ENCODE peak calls at places on chromosomes 2 and 18, in four cellular contexts. P is K562, B is HepG2, Z is WTC11. K is an unnamed sample.
A peak's percentile ranks its signal among the peaks of the same experiment; 100 is the strongest.

GRCh38 chr2:182650704-182651103 is 65.4 kb upstream of the DNAJC10 start:
- DNase-seq in P (no peak), B (peak; percentile 28), Z (no peak), K (peak; percentile 15)

GRCh38 chr2:56749152-56749752 is 565.5 kb downstream of the CCDC85A start:
- DNase-seq in P (no peak), B (peak; percentile 18), Z (no peak), K (peak; percentile 19)

GRCh38 chr18:2609604-2610003 is 38.2 kb downstream of the NDC80 start:
- DNase-seq in P (no peak), B (no peak), Z (no peak), K (no peak)

GRCh38 chr2:207253946-207254345 is 88.2 kb upstream of the KLF7 start:
- DNase-seq in P (no peak), B (no peak), Z (no peak), K (no peak)

GRCh38 chr2:168490015-168490874 is 34.2 kb downstream of the CERS6 start:
- DNase-seq in P (no peak), B (peak; percentile 70), Z (no peak), K (no peak)

GRCh38 chr2:201938151-201938815 is 95.4 kb upstream of the FZD7 start:
- DNase-seq in P (no peak), B (no peak), Z (no peak), K (no peak)

GRCh38 chr2:28683100-28683706 is 68.4 kb upstream of the PPP1CB start:
- DNase-seq in P (peak; percentile 64), B (peak; percentile 42), Z (no peak), K (peak; percentile 51)

GRCh38 chr2:75389271-75389670 is 171.5 kb downstream of the EVA1A start:
- DNase-seq in P (no peak), B (no peak), Z (no peak), K (no peak)

GRCh38 chr2:27638709-27639108 is 9.9 kb downstream of the GPN1 start:
- DNase-seq in P (no peak), B (no peak), Z (no peak), K (no peak)

GRCh38 chr2:207770602-207771404 is 1.1 kb upstream of the FZD5 start:
- DNase-seq in P (no peak), B (no peak), Z (peak; percentile 54), K (no peak)

DNA sequence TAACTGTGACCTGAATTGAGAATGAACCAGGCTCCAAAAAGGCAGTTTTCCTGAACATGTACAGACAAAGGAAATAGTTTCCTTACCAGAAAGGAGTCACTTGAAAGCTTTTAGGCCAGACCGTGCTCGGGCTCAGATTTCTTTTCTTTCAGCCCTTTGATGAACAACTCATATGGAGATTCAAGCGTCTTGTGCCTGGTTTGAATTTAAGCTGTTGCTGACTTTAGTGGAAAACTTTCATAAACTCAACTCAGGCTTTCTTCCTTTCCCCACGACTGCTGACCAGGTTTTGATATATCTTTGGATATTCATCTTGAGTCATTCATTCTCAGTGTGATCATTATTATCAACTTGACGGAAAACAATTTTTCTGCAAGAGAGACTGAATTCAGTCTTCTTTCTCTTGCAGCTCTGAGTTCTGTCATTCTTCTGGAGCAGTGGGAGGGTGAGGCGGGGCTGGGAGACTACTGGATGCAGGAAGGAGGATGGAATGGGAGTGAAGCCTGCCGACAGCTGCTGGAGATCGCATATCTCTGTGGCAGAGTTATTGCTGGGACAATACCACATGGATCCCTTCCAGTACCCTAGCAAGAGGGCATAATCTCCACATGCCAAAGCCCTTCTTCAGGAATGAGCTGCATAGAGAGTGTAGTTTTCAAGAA is 364.6 kb downstream of the ZNF521 start:
- DNase-seq in P (no peak), B (no peak), Z (peak; percentile 21), K (no peak)
- TF ChIP-seq ELF4 in P (no peak), B (no peak), Z (no peak), K (no peak)

DNA sequence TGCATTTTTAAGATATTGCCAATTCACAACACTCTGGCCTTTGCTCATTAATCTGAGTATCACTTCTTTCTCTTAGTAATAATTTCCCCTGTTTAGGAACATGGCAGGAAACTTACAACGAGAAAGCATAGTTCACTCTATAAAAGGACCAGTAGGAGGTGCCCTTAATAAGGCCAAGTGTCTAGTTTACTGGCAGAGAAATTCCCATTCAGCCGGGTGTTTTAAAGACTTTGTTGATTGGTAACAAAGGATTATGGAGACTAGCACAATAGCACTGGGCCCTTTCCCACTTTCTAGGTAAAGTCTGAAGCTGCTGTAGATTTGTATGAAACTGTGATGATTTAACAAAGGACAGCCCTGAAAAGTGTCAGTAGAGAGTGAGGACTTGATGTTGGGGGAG is 3.1 kb downstream of the DCC start:
- DNase-seq in P (no peak), B (no peak), Z (no peak), K (no peak)
- TF ChIP-seq ELF4 in P (no peak), B (no peak), Z (no peak), K (no peak)

DNA sequence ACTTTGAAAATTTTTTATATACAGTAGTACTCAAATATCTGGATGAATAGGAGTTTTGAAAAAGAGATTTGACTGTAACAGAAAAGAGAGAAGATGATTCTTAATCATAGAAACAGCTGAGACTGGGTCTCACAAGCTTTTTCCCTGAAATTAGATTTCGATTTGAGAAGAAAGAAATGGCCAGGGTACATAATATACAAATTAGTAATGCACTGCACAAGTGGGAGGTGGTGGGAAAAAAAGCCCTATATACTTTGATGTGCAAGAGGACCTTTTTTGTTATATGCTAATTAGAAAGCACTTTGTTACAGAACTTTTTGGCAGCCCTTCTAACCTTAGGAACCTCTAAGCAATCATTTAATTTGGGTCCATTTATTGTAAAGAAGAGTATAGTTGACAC is 62.9 kb downstream of the EML4 start:
- DNase-seq in P (no peak), B (no peak), Z (no peak), K (no peak)
- TF ChIP-seq ELF4 in P (no peak), B (no peak), Z (no peak), K (no peak)

DNA sequence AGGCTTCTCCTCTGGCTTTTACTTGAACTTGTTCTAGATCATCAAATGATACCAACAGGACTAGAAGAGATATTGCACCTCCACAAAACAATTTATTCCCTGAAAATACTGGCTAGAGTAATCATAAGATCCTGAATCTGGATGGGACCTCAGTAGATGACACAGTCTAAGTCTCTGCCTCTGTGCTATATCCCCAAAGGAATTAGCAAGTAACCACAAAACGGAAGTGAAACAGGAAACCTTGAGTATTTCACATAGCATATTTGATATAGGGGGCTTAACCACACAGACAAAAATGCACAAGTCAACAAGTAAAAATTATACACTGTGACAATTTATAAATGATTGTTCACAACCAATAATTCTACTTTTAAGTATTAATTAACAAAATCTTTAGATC is 456.9 kb upstream of the TNP1 start:
- DNase-seq in P (no peak), B (no peak), Z (no peak), K (no peak)
- TF ChIP-seq ELF4 in P (no peak), B (no peak), Z (no peak), K (no peak)

GRCh38 chr2:20309001-20309400 is 41.6 kb downstream of the PUM2 start:
- DNase-seq in P (no peak), B (no peak), Z (no peak), K (no peak)

GRCh38 chr2:20314562-20315521 is 35.8 kb downstream of the PUM2 start:
- DNase-seq in P (no peak), B (no peak), Z (no peak), K (no peak)

GRCh38 chr2:20317690-20318089 is 33.0 kb downstream of the PUM2 start:
- DNase-seq in P (no peak), B (no peak), Z (no peak), K (no peak)

GRCh38 chr2:20317198-20317597 is 33.4 kb downstream of the PUM2 start:
- DNase-seq in P (no peak), B (no peak), Z (no peak), K (no peak)

DNA sequence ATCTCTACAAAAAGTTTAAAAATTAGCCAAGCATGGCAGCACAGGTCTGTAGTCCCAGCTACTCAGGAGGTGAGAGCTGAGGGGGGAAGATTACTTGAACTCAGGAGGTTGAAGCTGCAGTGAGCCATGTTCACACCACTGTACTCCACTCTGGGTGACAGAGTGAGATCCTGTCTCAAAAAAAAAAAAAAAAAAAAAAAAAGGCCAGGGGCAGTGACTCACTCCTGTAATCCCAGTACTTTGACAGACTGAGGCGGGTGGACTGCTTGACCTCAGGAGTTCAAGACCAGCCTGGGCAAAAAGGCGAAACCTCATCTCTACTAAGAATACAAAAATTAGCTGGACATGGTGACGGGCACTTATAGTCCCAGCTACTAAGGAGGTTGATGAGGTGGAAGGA is 37.0 kb downstream of the PUM2 start:
- DNase-seq in P (no peak), B (no peak), Z (no peak), K (no peak)
- TF ChIP-seq ELF4 in P (no peak), B (no peak), Z (no peak), K (no peak)

GRCh38 chr2:231068525-231069222 is 12.0 kb downstream of the PSMD1 start:
- DNase-seq in P (peak; percentile 16), B (peak; percentile 87), Z (no peak), K (no peak)
- TF ChIP-seq ELF4 in P (no peak), B (no peak), Z (no peak), K (no peak)

GRCh38 chr2:13524492-13524891 is 807.8 kb downstream of the TRIB2 start:
- DNase-seq in P (no peak), B (no peak), Z (no peak), K (no peak)

GRCh38 chr2:13522096-13522495 is 805.4 kb downstream of the TRIB2 start:
- DNase-seq in P (no peak), B (no peak), Z (no peak), K (no peak)

GRCh38 chr2:13522917-13523821 is 806.4 kb downstream of the TRIB2 start:
- DNase-seq in P (no peak), B (no peak), Z (no peak), K (no peak)
- TF ChIP-seq ELF4 in P (no peak), B (no peak), Z (no peak), K (no peak)

K was measured in HEK293T.